ENCODE peak calls at places on chromosomes 3 and 15, in seven cellular contexts. Z, U, N, P, R, E and I are unnamed samples.

GRCh38 chr15:100853676-100854440 is 25.8 kb upstream of the ALDH1A3 start:
- DNase-seq in R (no peak), N (no peak), Z (no peak), U (no peak), E (no peak), P (no peak), I (no peak)

GRCh38 chr15:57541271-57541670 is 50.4 kb upstream of the MYZAP start:
- DNase-seq in E (no peak), N (no peak), P (no peak), Z (no peak), R (no peak), U (no peak), I (no peak)

GRCh38 chr15:32956006-32956405 is 238.2 kb downstream of the GREM1 start:
- DNase-seq in P (peak), N (peak), U (no peak), E (no peak), R (peak), Z (no peak), I (no peak)

GRCh38 chr3:27545061-27545460 is 60.9 kb upstream of the SLC4A7 start:
- DNase-seq in E (no peak), Z (no peak), N (no peak), P (peak), R (no peak), U (no peak), I (no peak)

GRCh38 chr15:47820780-47821319 is 103.5 kb downstream of the SEMA6D start:
- DNase-seq in R (no peak), P (no peak), U (no peak), E (no peak), N (no peak), Z (no peak), I (no peak)

GRCh38 chr15:51155906-51156305 is 61.2 kb upstream of the TNFAIP8L3 start:
- DNase-seq in U (peak), E (no peak), R (no peak), P (no peak), Z (no peak), N (no peak), I (no peak)

GRCh38 chr3:133608405-133608804 is 34.9 kb downstream of the CDV3 start:
- DNase-seq in E (no peak), N (no peak), R (no peak), U (no peak), P (no peak), Z (no peak), I (no peak)

GRCh38 chr3:61371123-61371522 is 119.9 kb upstream of the FHIT start:
- DNase-seq in P (peak), R (peak), E (no peak), N (peak), Z (no peak), U (no peak), I (no peak)

GRCh38 chr3:18782191-18782590 is 357.1 kb upstream of the SATB1 start:
- DNase-seq in Z (no peak), E (no peak), N (no peak), U (no peak), R (no peak), P (no peak), I (no peak)

GRCh38 chr3:188133646-188134045 is 20.3 kb upstream of the LPP start:
- DNase-seq in U (no peak), P (peak), Z (no peak), E (no peak), N (no peak), R (no peak), I (no peak)

GRCh38 chr3:134471521-134472193 is 14.1 kb downstream of the ANAPC13 start:
- DNase-seq in N (no peak), P (peak), E (no peak), U (no peak), Z (no peak), R (no peak), I (no peak)

GRCh38 chr3:127590282-127590592 is 296 bp downstream of the TPRA1 start:
- DNase-seq in P (no peak), R (peak), E (peak), U (peak), Z (no peak), N (peak), I (no peak)

GRCh38 chr3:124559650-124560405 is 170.4 kb upstream of the UMPS start:
- DNase-seq in N (peak), R (peak), E (no peak), Z (peak), U (peak), P (peak), I (no peak)

GRCh38 chr3:161222662-161223061 is 1.6 kb downstream of the NMD3 start:
- DNase-seq in P (peak), U (no peak), E (no peak), Z (no peak), N (no peak), R (no peak), I (no peak)

GRCh38 chr3:156209631-156210336 is 89.4 kb downstream of the KCNAB1 start:
- DNase-seq in U (no peak), R (no peak), E (no peak), Z (no peak), N (no peak), P (no peak), I (no peak)

GRCh38 chr3:25313286-25313685 is 114.8 kb upstream of the RARB start:
- DNase-seq in N (no peak), E (no peak), R (no peak), U (no peak), P (no peak), Z (no peak), I (no peak)

GRCh38 chr3:133472242-133472641 is 72.4 kb downstream of the BFSP2 start:
- DNase-seq in P (no peak), N (no peak), Z (no peak), U (no peak), R (peak), E (no peak), I (no peak)

GRCh38 chr3:12902181-12902999 is 61.0 kb upstream of the RPL32 start:
- DNase-seq in N (no peak), R (no peak), P (no peak), E (no peak), Z (no peak), U (no peak), I (peak)

GRCh38 chr3:99909714-99910508 is 92.2 kb downstream of the CMSS1 start:
- DNase-seq in N (no peak), U (no peak), P (peak), R (no peak), Z (no peak), E (no peak), I (no peak)

GRCh38 chr3:30131171-30131570 is 475.2 kb upstream of the TGFBR2 start:
- DNase-seq in R (no peak), E (no peak), U (no peak), Z (no peak), P (peak), N (no peak), I (no peak)

GRCh38 chr3:30620402-30621360 is 14.3 kb downstream of the TGFBR2 start:
- DNase-seq in Z (no peak), E (no peak), N (no peak), P (peak), R (no peak), U (no peak), I (no peak)

GRCh38 chr15:89307791-89308190 is 26.8 kb downstream of the POLG start:
- DNase-seq in P (no peak), U (no peak), Z (no peak), N (no peak), E (no peak), R (no peak), I (no peak)

GRCh38 chr3:11195721-11196332 is 41.5 kb downstream of the HRH1 start:
- DNase-seq in Z (no peak), U (no peak), R (no peak), E (no peak), P (peak), N (no peak), I (no peak)

GRCh38 chr3:123584284-123584987 is 417 bp downstream of the HACD2 start:
- DNase-seq in E (no peak), R (peak), N (no peak), U (peak), Z (peak), P (peak), I (peak)

GRCh38 chr3:54550216-54550977 is 377.5 kb downstream of the LRTM1 start:
- DNase-seq in U (no peak), N (no peak), R (no peak), E (no peak), Z (no peak), P (no peak), I (no peak)

GRCh38 chr3:94423566-94423965 is 360.7 kb downstream of the NSUN3 start:
- DNase-seq in U (no peak), Z (no peak), R (no peak), P (no peak), E (no peak), N (no peak), I (no peak)

GRCh38 chr15:70336425-70337009 is 238.8 kb upstream of the TLE3 start:
- DNase-seq in U (no peak), N (no peak), P (no peak), Z (no peak), R (no peak), E (no peak), I (no peak)

GRCh38 chr15:31306426-31307269 is 20.0 kb upstream of the KLF13 start:
- DNase-seq in N (no peak), Z (no peak), U (peak), P (no peak), E (no peak), R (peak), I (no peak)

GRCh38 chr15:93862791-93863190 is 368.6 kb upstream of the MCTP2 start:
- DNase-seq in P (no peak), E (no peak), R (no peak), N (no peak), Z (peak), U (peak), I (no peak)

GRCh38 chr3:188036375-188036985 is 117.5 kb upstream of the LPP start:
- DNase-seq in P (no peak), N (no peak), R (no peak), Z (no peak), E (no peak), U (no peak), I (no peak)

GRCh38 chr3:150961949-150962348 is 10.6 kb downstream of the CLRN1 start:
- DNase-seq in N (no peak), E (no peak), Z (no peak), R (no peak), P (no peak), U (no peak), I (no peak)

GRCh38 chr3:168648321-168648720 is 552.6 kb upstream of the GOLIM4 start:
- DNase-seq in P (peak), U (no peak), Z (no peak), E (no peak), R (no peak), N (no peak), I (no peak)

GRCh38 chr3:138009476-138010272 is at the start of gene CLDN18:
- DNase-seq in N (no peak), R (no peak), U (no peak), Z (no peak), E (no peak), P (no peak), I (no peak)

GRCh38 chr3:32276279-32276841 is 37.9 kb downstream of the CMTM8 start:
- DNase-seq in N (no peak), E (no peak), R (no peak), U (no peak), P (peak), Z (no peak), I (no peak)

GRCh38 chr15:40379853-40380252 is 2.7 kb upstream of the KNSTRN start:
- DNase-seq in N (no peak), P (peak), R (no peak), U (peak), Z (peak), E (no peak), I (no peak)

GRCh38 chr3:43090238-43090637 is 15.6 kb downstream of the POMGNT2 start:
- DNase-seq in R (no peak), E (no peak), Z (no peak), P (no peak), U (no peak), N (no peak), I (no peak)

GRCh38 chr3:43091481-43091880 is 14.4 kb downstream of the POMGNT2 start:
- DNase-seq in E (no peak), R (no peak), Z (no peak), U (no peak), P (no peak), N (no peak), I (no peak)

GRCh38 chr3:43086460-43087165 is 19.3 kb downstream of the POMGNT2 start:
- DNase-seq in U (no peak), E (no peak), P (peak), R (no peak), N (no peak), Z (no peak), I (no peak)

GRCh38 chr3:43089081-43089480 is 16.8 kb downstream of the POMGNT2 start:
- DNase-seq in R (no peak), U (no peak), Z (no peak), E (no peak), P (no peak), N (no peak), I (no peak)

GRCh38 chr3:43087249-43087776 is 18.6 kb downstream of the POMGNT2 start:
- DNase-seq in E (no peak), P (peak), N (no peak), R (no peak), Z (no peak), U (no peak), I (no peak)
- TF ChIP-seq CTCF in E (peak), P (peak), N (peak), R (no peak), Z (no peak), U (no peak), I (no peak)

DNA sequence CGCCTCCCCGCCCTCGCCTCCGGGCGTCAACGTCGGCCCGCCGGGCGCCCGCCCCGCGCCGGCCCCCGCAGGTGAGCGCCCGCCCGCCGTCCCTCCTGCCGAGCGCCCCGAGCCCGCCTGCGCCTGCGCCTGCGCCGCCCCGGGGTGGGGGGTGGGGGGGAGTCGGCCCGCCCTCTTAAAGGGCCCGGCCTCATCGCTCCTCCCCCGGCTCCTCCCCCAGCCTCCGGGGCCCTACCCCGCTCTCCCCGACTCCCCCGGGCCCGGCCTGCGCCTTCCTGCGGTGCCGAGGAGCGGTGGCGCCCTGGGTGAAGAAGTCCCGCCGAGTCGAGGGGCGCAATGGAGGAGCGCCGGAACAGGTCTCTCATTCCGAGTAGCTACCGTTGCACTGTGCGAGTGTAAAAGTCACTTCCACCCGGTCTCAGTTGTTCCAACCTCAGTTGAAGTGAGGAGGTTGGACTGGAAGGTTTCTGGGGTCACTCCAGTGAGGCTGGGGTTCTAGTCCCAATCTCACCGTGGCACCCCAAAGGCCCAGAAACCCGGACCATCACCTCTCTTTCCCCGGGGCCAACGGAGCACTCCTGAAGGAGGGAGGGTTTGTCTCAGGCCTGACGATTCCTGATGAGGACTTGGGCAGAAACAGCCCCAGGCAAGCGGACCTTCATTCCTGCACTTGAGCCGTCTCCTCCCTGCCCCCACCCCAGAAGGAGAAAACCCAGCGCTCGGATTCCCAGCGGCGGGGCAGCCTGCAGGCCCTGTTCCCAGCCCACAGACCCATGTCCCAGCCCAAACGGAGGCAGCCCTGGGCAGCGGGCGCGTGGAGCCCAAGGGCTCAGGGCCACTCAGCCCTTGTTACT is 1.5 kb upstream of the TNK2 start:
- DNase-seq in U (peak), Z (peak), E (peak), N (peak), P (peak), R (peak), I (peak)
- TF ChIP-seq CTCF in U (no peak), Z (no peak), E (no peak), N (no peak), P (no peak), R (no peak), I (peak)

GRCh38 chr3:157499342-157499963 is 3.8 kb downstream of the VEPH1 start:
- DNase-seq in Z (peak), P (peak), R (peak), N (no peak), U (no peak), E (no peak), I (no peak)
- TF ChIP-seq CTCF in Z (no peak), P (peak), R (peak), N (no peak), U (no peak), E (no peak), I (peak)

GRCh38 chr3:106332884-106333283 is 464.1 kb upstream of the CBLB start:
- DNase-seq in Z (no peak), R (no peak), N (no peak), E (peak), P (peak), U (no peak), I (no peak)
- TF ChIP-seq CTCF in Z (no peak), R (no peak), N (peak), E (peak), P (peak), U (no peak), I (no peak)

DNA sequence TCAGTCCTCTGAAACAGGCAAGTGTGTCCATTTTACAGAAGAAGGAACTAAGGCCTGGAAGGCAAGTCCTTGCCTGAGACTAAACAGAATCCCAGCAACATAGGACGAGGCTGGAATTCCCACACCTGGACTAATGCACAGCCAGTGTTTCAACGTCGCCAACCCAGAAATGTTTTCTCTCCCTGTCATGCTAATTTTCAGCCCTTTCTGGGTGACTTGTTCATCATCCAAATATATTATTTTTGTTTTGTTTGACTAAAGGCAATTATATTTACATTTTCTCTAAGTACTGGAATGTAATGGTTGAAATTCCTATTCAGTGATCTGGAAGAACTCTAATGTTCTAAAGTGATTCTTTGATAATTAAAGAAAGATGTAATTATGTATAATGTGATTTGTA is 51.8 kb downstream of the BTD start:
- DNase-seq in Z (no peak), N (no peak), R (no peak), P (no peak), U (no peak), E (no peak), I (no peak)
- TF ChIP-seq CTCF in Z (no peak), N (no peak), R (no peak), P (no peak), U (no peak), E (no peak), I (no peak)

GRCh38 chr3:159249472-159250131 is 447.7 kb downstream of the MFSD1 start:
- DNase-seq in U (no peak), Z (no peak), P (no peak), E (no peak), R (no peak), N (no peak), I (no peak)

GRCh38 chr3:159250961-159251360 is 449.1 kb downstream of the MFSD1 start:
- DNase-seq in E (no peak), P (no peak), R (no peak), N (no peak), Z (no peak), U (no peak), I (no peak)

GRCh38 chr3:159253860-159254259 is 452.0 kb downstream of the MFSD1 start:
- DNase-seq in Z (no peak), N (no peak), U (no peak), E (no peak), P (peak), R (no peak), I (no peak)

GRCh38 chr3:159252274-159252673 is 450.4 kb downstream of the MFSD1 start:
- DNase-seq in R (no peak), N (no peak), E (no peak), P (peak), U (no peak), Z (no peak), I (no peak)

DNA sequence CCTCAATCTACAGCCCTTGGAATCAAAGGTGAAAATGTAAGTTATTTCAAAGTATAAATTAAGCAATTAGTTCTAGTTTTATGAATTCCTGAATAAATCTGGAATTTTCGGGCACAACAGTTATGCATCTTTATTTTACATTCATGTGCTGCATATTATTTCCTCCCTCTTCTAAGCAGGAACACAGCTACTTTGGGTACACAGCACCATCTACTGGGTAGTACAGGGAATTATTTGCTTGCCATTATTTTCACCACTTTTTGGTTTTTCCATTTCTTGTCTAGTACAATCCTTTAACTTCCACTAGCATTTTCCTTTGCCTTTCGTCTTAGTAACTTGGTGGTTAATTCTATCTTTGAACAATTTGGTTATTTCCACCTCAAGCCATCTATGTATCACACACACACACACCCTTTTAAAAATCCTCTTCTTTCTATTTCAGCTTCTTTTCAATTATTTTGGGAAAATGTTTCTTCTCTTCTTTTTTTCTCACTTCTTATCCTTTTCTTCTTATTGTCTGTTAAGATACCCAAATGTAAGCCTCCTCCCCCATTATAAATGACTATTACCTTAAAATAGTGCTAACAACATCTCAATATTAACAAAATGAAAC is 451.0 kb downstream of the MFSD1 start:
- DNase-seq in U (no peak), P (peak), R (peak), E (no peak), Z (no peak), N (peak), I (no peak)
- TF ChIP-seq CTCF in U (peak), P (peak), R (peak), E (peak), Z (no peak), N (peak), I (peak)

DNA sequence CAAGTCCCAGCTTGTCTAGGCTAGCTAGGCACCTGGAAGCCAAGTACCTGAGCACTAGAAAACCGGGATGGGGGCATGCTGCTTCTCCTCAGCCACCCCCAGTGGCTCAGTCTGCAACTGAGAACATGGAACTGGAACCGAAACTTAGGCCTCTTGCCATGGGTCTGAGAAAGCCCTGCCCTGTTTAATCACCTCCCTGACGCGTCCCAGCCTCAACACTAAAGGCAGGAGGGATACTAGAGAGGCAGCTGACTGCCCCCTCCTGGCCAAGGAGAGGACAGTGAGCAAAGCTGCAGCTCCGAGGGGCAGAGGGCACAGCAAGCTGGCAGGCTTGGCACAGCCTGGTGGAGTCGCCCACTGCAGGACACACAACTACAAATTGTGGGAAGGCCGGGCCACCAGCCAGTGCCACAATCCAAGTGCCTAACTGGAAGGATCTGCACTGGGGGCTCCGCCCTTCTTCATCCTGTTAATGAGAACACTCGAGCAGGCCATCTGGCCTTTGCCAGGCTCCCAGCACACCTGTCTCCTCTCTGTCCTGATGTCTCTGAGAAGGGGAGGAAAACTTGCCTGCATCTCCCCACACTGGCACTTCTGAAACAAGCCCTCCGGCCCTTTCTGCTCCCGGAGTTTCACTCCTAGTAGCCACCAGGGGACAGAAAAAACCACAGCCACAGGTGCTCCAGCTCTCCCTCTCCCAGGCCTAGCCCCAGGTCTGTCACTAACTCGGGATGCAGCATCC is 53.7 kb downstream of the BDH1 start:
- DNase-seq in Z (peak), N (peak), R (peak), U (no peak), E (peak), P (peak), I (no peak)
- TF ChIP-seq CTCF in Z (peak), N (peak), R (peak), U (peak), E (peak), P (peak), I (peak)